ENCODE peak calls at places on chromosomes 6 and 20, in six cellular contexts. One of them, this sample, is unnamed.
A peak's percentile ranks its signal among the peaks of the same experiment; 100 is the strongest.

GRCh38 chr6:12804967-12805645 is 88.5 kb downstream of the PHACTR1 start:
- DNase-seq in spleen: no peak
- DNase-seq in breast epithelium: no peak
- DNase-seq in Karpas-422: no peak
- DNase-seq in MM.1S: no peak
- DNase-seq in Peyer's patch: no peak
- DNase-seq in this sample: no peak

GRCh38 chr20:63215101-63216040 is 560 bp downstream of the YTHDF1 start:
- DNase-seq in spleen: no peak
- DNase-seq in breast epithelium: no peak
- DNase-seq in Karpas-422: peak; percentile 66
- DNase-seq in MM.1S: peak; percentile 8
- DNase-seq in Peyer's patch: peak; percentile 56
- DNase-seq in this sample: no peak

GRCh38 chr6:100343678-100344077 is 121.0 kb downstream of the SIM1 start:
- DNase-seq in spleen: no peak
- DNase-seq in breast epithelium: no peak
- DNase-seq in Karpas-422: no peak
- DNase-seq in MM.1S: no peak
- DNase-seq in Peyer's patch: no peak
- DNase-seq in this sample: no peak

GRCh38 chr6:27864906-27865883 is 47.0 kb downstream of the OR2B2 start:
- DNase-seq in spleen: peak; percentile 95
- DNase-seq in breast epithelium: no peak
- DNase-seq in Karpas-422: peak; percentile 94
- DNase-seq in MM.1S: peak; percentile 98
- DNase-seq in Peyer's patch: peak; percentile 82
- DNase-seq in this sample: peak; percentile 85

GRCh38 chr6:18388942-18389341 is 1.8 kb downstream of the RNF144B start:
- DNase-seq in spleen: no peak
- DNase-seq in breast epithelium: no peak
- DNase-seq in Karpas-422: no peak
- DNase-seq in MM.1S: no peak
- DNase-seq in Peyer's patch: no peak
- DNase-seq in this sample: no peak

GRCh38 chr20:37265152-37265551 is 3.5 kb upstream of the GHRH start:
- DNase-seq in spleen: no peak
- DNase-seq in breast epithelium: no peak
- DNase-seq in Karpas-422: no peak
- DNase-seq in MM.1S: no peak
- DNase-seq in Peyer's patch: no peak
- DNase-seq in this sample: peak; percentile 80

GRCh38 chr6:46828939-46829338 is 35.8 kb downstream of the MEP1A start:
- DNase-seq in spleen: no peak
- DNase-seq in breast epithelium: no peak
- DNase-seq in Karpas-422: no peak
- DNase-seq in MM.1S: no peak
- DNase-seq in Peyer's patch: no peak
- DNase-seq in this sample: no peak

GRCh38 chr6:105485456-105485855 is 82.6 kb upstream of the PREP start:
- DNase-seq in spleen: no peak
- DNase-seq in breast epithelium: no peak
- DNase-seq in Karpas-422: no peak
- DNase-seq in MM.1S: peak; percentile 89
- DNase-seq in Peyer's patch: no peak
- DNase-seq in this sample: no peak

GRCh38 chr6:108671790-108672189 is 111.1 kb downstream of the FOXO3 start:
- DNase-seq in spleen: no peak
- DNase-seq in breast epithelium: no peak
- DNase-seq in Karpas-422: no peak
- DNase-seq in MM.1S: no peak
- DNase-seq in Peyer's patch: no peak
- DNase-seq in this sample: no peak

GRCh38 chr20:8078528-8078914 is 53.5 kb upstream of the PLCB1 start:
- DNase-seq in spleen: no peak
- DNase-seq in breast epithelium: no peak
- DNase-seq in Karpas-422: no peak
- DNase-seq in MM.1S: no peak
- DNase-seq in Peyer's patch: no peak
- DNase-seq in this sample: no peak

GRCh38 chr6:31597006-31597405 is 4.2 kb upstream of the NCR3 start:
- DNase-seq in spleen: no peak
- DNase-seq in breast epithelium: no peak
- DNase-seq in Karpas-422: peak; percentile 87
- DNase-seq in MM.1S: peak; percentile 30
- DNase-seq in Peyer's patch: no peak
- DNase-seq in this sample: peak; percentile 79

GRCh38 chr6:98041921-98042320 is 758.9 kb upstream of the MMS22L start:
- DNase-seq in spleen: no peak
- DNase-seq in breast epithelium: no peak
- DNase-seq in Karpas-422: no peak
- DNase-seq in MM.1S: no peak
- DNase-seq in Peyer's patch: no peak
- DNase-seq in this sample: peak; percentile 49

GRCh38 chr6:24240943-24241342 is 114.9 kb downstream of the NRSN1 start:
- DNase-seq in spleen: no peak
- DNase-seq in breast epithelium: no peak
- DNase-seq in Karpas-422: no peak
- DNase-seq in MM.1S: no peak
- DNase-seq in Peyer's patch: no peak
- DNase-seq in this sample: no peak

GRCh38 chr6:10725046-10725445 is 2.2 kb downstream of the TMEM14C start:
- DNase-seq in spleen: no peak
- DNase-seq in breast epithelium: no peak
- DNase-seq in Karpas-422: no peak
- DNase-seq in MM.1S: no peak
- DNase-seq in Peyer's patch: no peak
- DNase-seq in this sample: no peak

GRCh38 chr6:154805288-154805911 is 72.2 kb downstream of the SCAF8 start:
- DNase-seq in spleen: no peak
- DNase-seq in breast epithelium: no peak
- DNase-seq in Karpas-422: peak; percentile 83
- DNase-seq in MM.1S: peak; percentile 35
- DNase-seq in Peyer's patch: no peak
- DNase-seq in this sample: peak; percentile 18

GRCh38 chr6:12941422-12941821 is 224.9 kb downstream of the PHACTR1 start:
- DNase-seq in spleen: no peak
- DNase-seq in breast epithelium: no peak
- DNase-seq in Karpas-422: no peak
- DNase-seq in MM.1S: no peak
- DNase-seq in Peyer's patch: no peak
- DNase-seq in this sample: peak; percentile 18

GRCh38 chr6:152458648-152459047 is 178.5 kb downstream of the SYNE1 start:
- DNase-seq in spleen: no peak
- DNase-seq in breast epithelium: no peak
- DNase-seq in Karpas-422: no peak
- DNase-seq in MM.1S: no peak
- DNase-seq in Peyer's patch: no peak
- DNase-seq in this sample: no peak

GRCh38 chr20:12237772-12238171 is 320.1 kb downstream of the BTBD3 start:
- DNase-seq in spleen: no peak
- DNase-seq in breast epithelium: no peak
- DNase-seq in Karpas-422: no peak
- DNase-seq in MM.1S: peak; percentile 14
- DNase-seq in Peyer's patch: no peak
- DNase-seq in this sample: no peak

GRCh38 chr6:16278048-16278724 is 39.8 kb downstream of the GMPR start:
- DNase-seq in spleen: no peak
- DNase-seq in breast epithelium: no peak
- DNase-seq in Karpas-422: no peak
- DNase-seq in MM.1S: no peak
- DNase-seq in Peyer's patch: no peak
- DNase-seq in this sample: no peak

GRCh38 chr20:43379239-43379917 is 78.3 kb upstream of the SRSF6 start:
- DNase-seq in spleen: no peak
- DNase-seq in breast epithelium: no peak
- DNase-seq in Karpas-422: no peak
- DNase-seq in MM.1S: no peak
- DNase-seq in Peyer's patch: no peak
- DNase-seq in this sample: no peak

GRCh38 chr20:35773154-35773751 is 1.4 kb downstream of the PHF20 start:
- DNase-seq in spleen: peak; percentile 76
- DNase-seq in breast epithelium: no peak
- DNase-seq in Karpas-422: peak; percentile 47
- DNase-seq in MM.1S: peak; percentile 45
- DNase-seq in Peyer's patch: no peak
- DNase-seq in this sample: no peak

GRCh38 chr20:35772563-35773058 is 796 bp downstream of the PHF20 start:
- DNase-seq in spleen: no peak
- DNase-seq in breast epithelium: no peak
- DNase-seq in Karpas-422: no peak
- DNase-seq in MM.1S: no peak
- DNase-seq in Peyer's patch: no peak
- DNase-seq in this sample: no peak

GRCh38 chr20:35771689-35772562 is at the start of gene PHF20:
- DNase-seq in spleen: peak; percentile 99
- DNase-seq in breast epithelium: peak; percentile 99
- DNase-seq in Karpas-422: peak; percentile 98
- DNase-seq in MM.1S: peak; percentile 96
- DNase-seq in Peyer's patch: peak; percentile 99
- DNase-seq in this sample: peak; percentile 92

GRCh38 chr20:35768731-35769664 is 2.8 kb upstream of the PHF20 start:
- DNase-seq in spleen: peak; percentile 92
- DNase-seq in breast epithelium: peak; percentile 96
- DNase-seq in Karpas-422: no peak
- DNase-seq in MM.1S: no peak
- DNase-seq in Peyer's patch: peak; percentile 76
- DNase-seq in this sample: no peak

GRCh38 chr20:35771367-35771688 is 487 bp upstream of the PHF20 start:
- DNase-seq in spleen: no peak
- DNase-seq in breast epithelium: no peak
- DNase-seq in Karpas-422: no peak
- DNase-seq in MM.1S: no peak
- DNase-seq in Peyer's patch: no peak
- DNase-seq in this sample: no peak
- H3K4me3 ChIP-seq in spleen: no peak overlapping the region
- H3K4me3 ChIP-seq in breast epithelium: peak overlapping the region; percentile 83
- H3K4me3 ChIP-seq in Karpas-422: no peak overlapping the region
- H3K4me3 ChIP-seq in MM.1S: no peak overlapping the region
- H3K4me3 ChIP-seq in Peyer's patch: no peak overlapping the region
- H3K4me3 ChIP-seq in this sample: no peak overlapping the region

DNA sequence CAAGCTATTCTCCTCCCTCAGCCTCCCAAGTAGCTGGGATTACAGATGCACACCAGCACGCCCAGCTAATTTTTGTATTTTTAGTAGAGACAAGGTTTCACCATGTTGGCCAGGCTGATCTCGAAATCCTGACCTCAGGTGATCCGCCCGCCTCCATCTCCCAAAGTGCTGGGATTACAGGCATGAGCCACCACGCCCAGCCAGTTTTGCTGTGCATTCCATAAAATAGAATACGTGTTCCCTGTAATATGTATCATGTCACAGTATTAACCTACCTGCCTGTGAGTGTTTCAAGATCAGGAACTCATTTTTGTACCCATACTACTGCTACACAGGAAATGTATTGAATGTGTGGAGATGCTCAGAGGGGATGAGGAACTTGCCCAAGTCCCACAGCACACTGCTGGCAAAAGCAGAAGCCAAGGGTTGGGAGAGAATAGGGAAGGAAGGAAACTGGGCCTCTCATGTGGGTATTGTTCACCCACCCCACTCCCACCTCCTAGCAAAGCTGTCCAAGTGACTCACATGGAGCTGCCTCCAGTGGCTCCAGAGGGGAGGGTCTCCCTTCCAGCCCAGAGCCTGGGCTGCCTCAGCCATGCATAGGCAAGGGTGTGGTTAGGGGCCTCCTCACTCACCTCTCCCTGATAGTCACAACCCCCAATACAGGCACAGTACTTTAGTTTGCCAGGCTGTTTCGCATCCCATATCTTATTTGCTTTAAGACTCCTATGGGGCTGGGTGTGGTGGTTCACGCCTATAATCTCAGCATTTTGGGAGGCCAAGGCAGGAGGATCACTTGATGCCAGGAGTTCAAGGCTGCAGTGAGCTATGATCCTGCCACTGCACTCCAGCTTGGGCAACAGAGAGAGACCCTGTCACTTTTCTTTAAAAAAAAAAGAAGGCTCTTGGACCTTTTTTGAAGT is 9.4 kb downstream of the HM13 start:
- DNase-seq in spleen: no peak
- DNase-seq in breast epithelium: no peak
- DNase-seq in Karpas-422: no peak
- DNase-seq in MM.1S: no peak
- DNase-seq in Peyer's patch: no peak
- DNase-seq in this sample: no peak
- H3K4me3 ChIP-seq in spleen: no peak overlapping the region
- H3K4me3 ChIP-seq in breast epithelium: no peak overlapping the region
- H3K4me3 ChIP-seq in Karpas-422: no peak overlapping the region
- H3K4me3 ChIP-seq in MM.1S: no peak overlapping the region
- H3K4me3 ChIP-seq in Peyer's patch: no peak overlapping the region
- H3K4me3 ChIP-seq in this sample: no peak overlapping the region

GRCh38 chr6:6927437-6928361 is 180.1 kb upstream of the RREB1 start:
- DNase-seq in spleen: peak; percentile 78
- DNase-seq in breast epithelium: no peak
- DNase-seq in Karpas-422: no peak
- DNase-seq in MM.1S: no peak
- DNase-seq in Peyer's patch: no peak
- DNase-seq in this sample: no peak
- H3K4me3 ChIP-seq in spleen: no peak overlapping the region
- H3K4me3 ChIP-seq in breast epithelium: peak overlapping the region; percentile 55
- H3K4me3 ChIP-seq in Karpas-422: no peak overlapping the region
- H3K4me3 ChIP-seq in MM.1S: no peak overlapping the region
- H3K4me3 ChIP-seq in Peyer's patch: no peak overlapping the region
- H3K4me3 ChIP-seq in this sample: no peak overlapping the region

GRCh38 chr20:13855613-13856012 is 70.8 kb downstream of the NDUFAF5 start:
- DNase-seq in spleen: no peak
- DNase-seq in breast epithelium: no peak
- DNase-seq in Karpas-422: peak; percentile 46
- DNase-seq in MM.1S: no peak
- DNase-seq in Peyer's patch: no peak
- DNase-seq in this sample: no peak
- H3K4me3 ChIP-seq in spleen: no peak overlapping the region
- H3K4me3 ChIP-seq in breast epithelium: no peak overlapping the region
- H3K4me3 ChIP-seq in Karpas-422: no peak overlapping the region
- H3K4me3 ChIP-seq in MM.1S: no peak overlapping the region
- H3K4me3 ChIP-seq in Peyer's patch: no peak overlapping the region
- H3K4me3 ChIP-seq in this sample: no peak overlapping the region

DNA sequence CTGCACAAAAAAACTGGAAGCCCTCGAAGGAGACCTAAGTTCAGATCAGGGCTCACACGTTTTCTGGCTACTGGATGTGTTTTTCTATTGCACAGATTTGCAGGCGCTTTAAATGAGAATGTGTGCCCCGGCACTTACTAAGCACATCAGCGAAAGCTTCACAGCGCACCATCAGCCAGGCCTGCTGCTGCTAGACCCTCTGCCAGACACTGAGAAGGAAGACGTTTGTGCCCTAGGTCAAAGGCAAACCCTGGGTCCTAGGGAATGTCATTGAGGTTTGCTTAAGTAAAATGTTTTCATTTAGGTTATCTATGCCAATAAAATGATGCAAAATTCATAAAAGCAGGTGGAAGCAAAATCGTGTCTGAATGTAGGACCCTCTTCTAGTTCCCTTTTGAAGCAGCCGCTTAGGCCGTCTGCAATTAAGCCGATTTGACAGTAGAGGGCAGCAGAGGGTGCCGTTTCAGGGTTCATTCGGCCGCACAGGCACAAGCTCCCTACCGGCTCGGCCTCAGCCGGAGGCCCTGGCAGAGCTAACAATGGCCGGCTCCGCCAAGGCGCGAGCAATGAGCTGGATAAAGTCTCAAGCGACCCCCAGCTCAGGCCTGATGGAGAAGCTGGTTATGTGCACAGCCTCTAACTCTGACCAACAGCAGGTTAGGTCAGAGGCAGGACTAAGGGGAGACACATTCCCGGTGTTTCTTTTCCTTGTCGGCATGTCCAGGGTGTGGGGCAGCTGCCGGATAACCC is 107.2 kb upstream of the FOXA2 start:
- DNase-seq in spleen: peak; percentile 91
- DNase-seq in breast epithelium: peak; percentile 78
- DNase-seq in Karpas-422: peak; percentile 91
- DNase-seq in MM.1S: peak; percentile 65
- DNase-seq in Peyer's patch: peak; percentile 66
- DNase-seq in this sample: peak; percentile 60
- H3K4me3 ChIP-seq in spleen: no peak overlapping the region
- H3K4me3 ChIP-seq in breast epithelium: peak overlapping the region; percentile 35
- H3K4me3 ChIP-seq in Karpas-422: no peak overlapping the region
- H3K4me3 ChIP-seq in MM.1S: no peak overlapping the region
- H3K4me3 ChIP-seq in Peyer's patch: no peak overlapping the region
- H3K4me3 ChIP-seq in this sample: no peak overlapping the region

This sample was measured in Jurkat, Clone E6-1.